ENCODE peak calls at places on chromosomes 2 and 18, in five cellular contexts. I is fibroblast of lung, B is Peyer's patch, P is spleen, H is astrocyte. V is an unnamed sample.

GRCh38 chr2:950627-950992 is at the start of gene SNTG2:
- DNase-seq in I (no peak), B (no peak), P (peak), H (no peak), V (peak)

GRCh38 chr2:177221534-177221933 is 8.9 kb downstream of the HNRNPA3 start:
- DNase-seq in I (no peak), B (no peak), P (no peak), H (no peak), V (no peak)

GRCh38 chr2:179701524-179702110 is 159.8 kb downstream of the ZNF385B start:
- DNase-seq in I (no peak), B (no peak), P (no peak), H (no peak), V (no peak)

GRCh38 chr18:9951022-9951859 is 37.4 kb downstream of the VAPA start:
- DNase-seq in I (peak), B (no peak), P (no peak), H (peak), V (no peak)

GRCh38 chr2:164275659-164276058 is 345.6 kb downstream of the GRB14 start:
- DNase-seq in I (no peak), B (no peak), P (no peak), H (no peak), V (no peak)

GRCh38 chr18:12056034-12056883 is 37.4 kb upstream of the ANKRD62 start:
- DNase-seq in I (no peak), B (peak), P (no peak), H (no peak), V (no peak)

GRCh38 chr2:72131916-72132841 is 15.5 kb downstream of the CYP26B1 start:
- DNase-seq in I (no peak), B (peak), P (peak), H (no peak), V (no peak)

GRCh38 chr2:46574457-46575354 is 95.3 kb downstream of the TMEM247 start:
- DNase-seq in I (peak), B (no peak), P (no peak), H (no peak), V (no peak)

GRCh38 chr2:234686088-234686890 is 189.4 kb upstream of the ARL4C start:
- DNase-seq in I (no peak), B (no peak), P (no peak), H (peak), V (no peak)

GRCh38 chr18:22670914-22671313 is 253.2 kb upstream of the CTAGE1 start:
- DNase-seq in I (no peak), B (no peak), P (no peak), H (no peak), V (no peak)

GRCh38 chr2:65367517-65367916 is 64.9 kb downstream of the SPRED2 start:
- DNase-seq in I (peak), B (no peak), P (no peak), H (peak), V (no peak)

GRCh38 chr2:226495466-226496161 is 304.0 kb downstream of the IRS1 start:
- DNase-seq in I (no peak), B (no peak), P (no peak), H (no peak), V (no peak)

GRCh38 chr2:134232868-134233732 is 20.8 kb upstream of the MGAT5 start:
- DNase-seq in I (no peak), B (no peak), P (no peak), H (peak), V (no peak)

GRCh38 chr2:26615336-26616031 is 25.7 kb downstream of the CIB4 start:
- DNase-seq in I (peak), B (no peak), P (no peak), H (no peak), V (no peak)

GRCh38 chr2:9236867-9237266 is 30.3 kb downstream of the ASAP2 start:
- DNase-seq in I (peak), B (no peak), P (no peak), H (no peak), V (no peak)

GRCh38 chr18:46680784-46681695 is 24.0 kb upstream of the LOXHD1 start:
- DNase-seq in I (no peak), B (no peak), P (no peak), H (no peak), V (no peak)

GRCh38 chr2:161990741-161991140 is 83.3 kb downstream of the DPP4 start:
- DNase-seq in I (peak), B (no peak), P (no peak), H (peak), V (no peak)

GRCh38 chr2:187442378-187442777 is 5.7 kb downstream of the CALCRL start:
- DNase-seq in I (peak), B (no peak), P (no peak), H (no peak), V (no peak)

GRCh38 chr2:63849381-63850203 is 7.9 kb downstream of the UGP2 start:
- DNase-seq in I (no peak), B (no peak), P (no peak), H (peak), V (no peak)

GRCh38 chr18:3970929-3971328 is 484.2 kb downstream of the DLGAP1 start:
- DNase-seq in I (no peak), B (no peak), P (no peak), H (no peak), V (no peak)

GRCh38 chr2:19932928-19933327 is 31.1 kb upstream of the TTC32 start:
- DNase-seq in I (no peak), B (no peak), P (no peak), H (no peak), V (no peak)

GRCh38 chr2:199692489-199692888 is 158.5 kb downstream of the FTCDNL1 start:
- DNase-seq in I (no peak), B (peak), P (no peak), H (no peak), V (no peak)

GRCh38 chr2:46922606-46923005 is 7.0 kb upstream of the MCFD2 start:
- DNase-seq in I (no peak), B (no peak), P (no peak), H (no peak), V (no peak)

GRCh38 chr18:7459851-7460774 is 107.0 kb upstream of the PTPRM start:
- DNase-seq in I (no peak), B (no peak), P (no peak), H (no peak), V (no peak)

GRCh38 chr2:84897773-84898172 is 7.7 kb upstream of the TMSB10 start:
- DNase-seq in I (no peak), B (no peak), P (no peak), H (no peak), V (no peak)

GRCh38 chr2:135948642-135949355 is 36.6 kb downstream of the DARS1 start:
- DNase-seq in I (peak), B (no peak), P (no peak), H (peak), V (no peak)

GRCh38 chr2:128362889-128363228 is 44.2 kb upstream of the HS6ST1 start:
- DNase-seq in I (peak), B (peak), P (no peak), H (peak), V (no peak)

GRCh38 chr2:102065675-102066252 is 74.0 kb downstream of the IL1R2 start:
- DNase-seq in I (peak), B (no peak), P (peak), H (peak), V (no peak)

GRCh38 chr2:150476809-150477302 is 10.6 kb downstream of the RND3 start:
- DNase-seq in I (peak), B (no peak), P (no peak), H (no peak), V (no peak)

GRCh38 chr2:241833101-241833937 is 24.3 kb downstream of the NEU4 start:
- DNase-seq in I (peak), B (no peak), P (no peak), H (peak), V (no peak)

GRCh38 chr2:238985931-238986446 is 138.1 kb downstream of the TWIST2 start:
- DNase-seq in I (no peak), B (no peak), P (peak), H (no peak), V (no peak)

GRCh38 chr2:224160917-224161316 is 121.8 kb upstream of the SERPINE2 start:
- DNase-seq in I (peak), B (no peak), P (no peak), H (peak), V (no peak)

GRCh38 chr2:128317186-128317897 is 1.3 kb downstream of the HS6ST1 start:
- DNase-seq in I (no peak), B (peak), P (peak), H (no peak), V (peak)

GRCh38 chr2:166472332-166472731 is 21.7 kb downstream of the SCN7A start:
- DNase-seq in I (no peak), B (no peak), P (no peak), H (no peak), V (no peak)

GRCh38 chr2:117862459-117862858 is 48.0 kb downstream of the DDX18 start:
- DNase-seq in I (no peak), B (no peak), P (no peak), H (no peak), V (no peak)

GRCh38 chr2:117858336-117858735 is 43.8 kb downstream of the DDX18 start:
- DNase-seq in I (no peak), B (no peak), P (no peak), H (no peak), V (no peak)

GRCh38 chr2:117858892-117859531 is 44.5 kb downstream of the DDX18 start:
- DNase-seq in I (no peak), B (no peak), P (no peak), H (no peak), V (no peak)

GRCh38 chr2:117859532-117859911 is 45.0 kb downstream of the DDX18 start:
- DNase-seq in I (no peak), B (no peak), P (no peak), H (no peak), V (no peak)

GRCh38 chr2:117859924-117860647 is 45.6 kb downstream of the DDX18 start:
- DNase-seq in I (no peak), B (no peak), P (no peak), H (no peak), V (no peak)
- TF ChIP-seq CTCF in I (no peak), B (no peak), P (no peak), H (no peak), V (no peak)

GRCh38 chr18:36769611-36770314 is 59.0 kb downstream of the TPGS2 start:
- DNase-seq in I (no peak), B (no peak), P (no peak), H (no peak), V (no peak)
- TF ChIP-seq CTCF in I (no peak), B (peak), P (peak), H (no peak), V (no peak)

DNA sequence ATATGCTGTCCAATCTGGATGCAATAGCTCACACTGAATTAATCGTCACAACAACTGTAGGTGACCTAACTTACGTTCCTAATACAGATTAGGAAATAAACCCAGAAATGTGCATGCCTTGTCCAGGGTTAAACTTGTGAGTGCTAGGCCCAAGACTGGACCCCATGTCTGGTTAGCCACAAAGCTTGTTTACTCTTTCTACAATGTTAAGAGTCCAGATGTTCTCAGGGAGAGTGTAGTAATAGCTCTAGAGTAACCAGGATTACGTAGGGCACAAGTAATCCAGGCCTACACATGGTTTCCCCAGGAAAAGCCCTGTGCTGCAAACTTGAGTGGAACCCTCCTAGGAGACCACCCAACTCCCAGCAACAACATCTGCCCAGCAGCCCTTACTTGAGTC is 26.2 kb downstream of the TRIB2 start:
- DNase-seq in I (peak), B (no peak), P (no peak), H (no peak), V (no peak)
- TF ChIP-seq CTCF in I (no peak), B (no peak), P (no peak), H (no peak), V (no peak)

DNA sequence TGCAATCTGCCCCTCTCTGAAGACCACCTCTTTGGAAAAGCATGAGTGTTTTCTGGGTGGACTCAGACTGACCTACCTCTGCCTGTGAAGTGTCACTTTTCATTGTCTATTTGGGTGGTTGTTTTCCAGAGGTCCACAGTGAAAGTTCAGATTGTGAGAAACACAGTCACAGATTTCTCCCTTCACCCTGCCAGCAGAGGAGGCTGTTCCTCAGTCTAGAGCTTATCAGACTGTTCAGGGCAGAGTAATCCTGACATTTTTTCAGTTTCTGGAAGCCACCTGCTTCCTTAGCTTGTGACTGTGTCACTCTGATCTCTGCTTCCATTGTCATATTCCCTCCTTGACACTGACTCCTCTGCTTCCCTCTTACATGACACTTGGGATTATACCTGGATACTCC is 55.4 kb upstream of the RMP24 start:
- DNase-seq in I (no peak), B (no peak), P (no peak), H (no peak), V (no peak)
- TF ChIP-seq CTCF in I (no peak), B (no peak), P (no peak), H (no peak), V (no peak)

DNA sequence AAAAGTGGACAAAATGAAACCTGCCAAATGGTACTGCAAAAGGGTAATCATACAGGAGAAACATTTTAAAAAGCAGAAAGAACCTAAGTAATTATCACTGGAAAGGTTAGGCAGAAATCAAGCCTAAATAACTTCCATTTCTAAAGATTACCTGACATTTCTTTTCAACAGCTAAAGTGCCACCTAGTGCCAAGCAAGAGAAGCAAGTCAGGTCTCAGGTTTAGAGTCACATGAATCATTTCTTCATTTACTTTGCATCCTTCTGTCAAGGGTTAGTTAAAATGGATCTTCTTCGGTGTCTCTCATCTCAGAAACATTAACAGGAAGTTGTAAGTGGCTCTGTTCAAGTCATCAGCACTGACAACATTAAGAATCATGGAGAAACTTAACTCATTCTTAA is 90.3 kb downstream of the AKAIN1 start:
- DNase-seq in I (no peak), B (no peak), P (no peak), H (no peak), V (no peak)
- TF ChIP-seq CTCF in I (no peak), B (no peak), P (no peak), H (no peak), V (no peak)

DNA sequence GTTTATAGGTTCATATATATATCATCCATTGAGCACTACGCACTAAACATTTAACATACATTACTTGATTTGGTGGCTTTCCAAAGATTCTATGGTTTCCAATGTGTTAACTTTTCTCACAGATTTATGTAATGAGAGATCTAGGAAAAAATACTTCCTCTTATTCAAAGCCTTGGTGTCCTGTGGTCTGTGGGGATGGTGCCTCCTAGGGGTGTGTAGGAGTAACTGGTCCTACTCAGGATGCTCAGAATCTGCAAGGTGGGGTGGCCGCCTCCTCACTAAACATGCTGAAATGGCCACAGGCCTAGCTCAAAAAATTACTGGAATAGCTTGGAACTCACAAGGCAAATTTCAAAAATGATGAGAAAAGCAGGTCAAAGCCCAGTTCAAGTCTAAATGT is 11.6 kb downstream of the GPR55 start:
- DNase-seq in I (peak), B (peak), P (peak), H (no peak), V (peak)
- TF ChIP-seq CTCF in I (peak), B (peak), P (peak), H (no peak), V (no peak)

DNA sequence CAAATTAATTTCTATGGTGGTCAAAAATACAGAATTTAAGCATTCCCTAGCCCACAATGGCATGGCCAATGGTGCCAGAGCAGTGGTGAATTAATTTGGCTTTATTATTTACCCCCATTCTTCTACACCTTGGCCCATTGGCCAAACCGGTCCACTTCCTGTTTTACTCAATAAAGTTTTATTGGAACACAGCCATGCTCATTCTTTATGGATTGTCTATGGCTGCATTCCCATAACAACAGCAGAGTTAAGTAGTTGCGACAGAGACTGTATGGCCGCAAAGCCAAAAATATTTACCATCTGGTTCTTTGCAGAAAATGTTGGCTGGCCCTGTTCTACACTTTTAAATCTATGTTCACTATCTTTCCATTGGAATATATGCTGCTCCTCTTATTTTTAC is 130.3 kb upstream of the CCDC68 start:
- DNase-seq in I (peak), B (no peak), P (no peak), H (no peak), V (no peak)
- TF ChIP-seq CTCF in I (no peak), B (no peak), P (no peak), H (no peak), V (no peak)

DNA sequence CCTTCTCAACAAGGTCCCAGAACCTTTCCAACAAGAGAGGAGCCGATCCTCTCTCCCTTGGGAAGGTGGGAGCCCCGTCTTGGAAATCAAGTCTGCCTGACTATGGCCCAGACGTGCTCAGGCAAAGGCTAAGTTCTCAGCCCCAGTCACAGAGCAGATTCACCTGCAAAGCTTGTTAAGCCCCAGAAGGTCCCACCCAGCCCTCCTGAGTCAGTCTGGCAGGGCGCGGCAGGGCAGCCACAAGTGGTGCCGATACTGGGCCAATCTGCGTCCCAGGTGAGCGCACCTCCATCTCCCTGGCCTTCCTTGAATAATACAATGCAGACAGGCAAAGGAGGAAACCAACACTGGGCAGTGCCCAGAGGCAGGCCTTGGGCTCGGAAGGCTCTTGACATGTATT is 15.0 kb downstream of the CRACDL start:
- DNase-seq in I (no peak), B (peak), P (no peak), H (no peak), V (no peak)
- TF ChIP-seq CTCF in I (no peak), B (no peak), P (no peak), H (no peak), V (no peak)

V was measured in activated B cell treated with CpG ODN at 0.5 μM for 24 hours.